ENCODE peak calls at places on chromosomes 1 and 21, in four cellular contexts. E is K562, J is GM12878, Y is H1. T is an unnamed sample.

GRCh38 chr1:59298710-59299346 is 1.9 kb downstream of the FGGY start:
- DNase-seq in J (no peak), E (no peak), Y (no peak), T (peak)

GRCh38 chr21:36640260-36641244 is 58.4 kb upstream of the SIM2 start:
- DNase-seq in J (no peak), E (no peak), Y (no peak), T (no peak)

GRCh38 chr1:233409540-233409939 is 82.0 kb downstream of the MAP3K21 start:
- DNase-seq in Y (no peak), E (no peak), J (no peak), T (no peak)

GRCh38 chr1:55060133-55060999 is 21.0 kb downstream of the PCSK9 start:
- DNase-seq in J (peak), Y (no peak), E (no peak), T (no peak)

GRCh38 chr1:213166868-213167267 is 115.8 kb downstream of the RPS6KC1 start:
- DNase-seq in J (no peak), E (peak), Y (no peak), T (no peak)

GRCh38 chr1:24540906-24541710 is 14.8 kb upstream of the NCMAP start:
- DNase-seq in E (no peak), J (no peak), Y (no peak), T (peak)

GRCh38 chr1:224259986-224260385 is 70.0 kb downstream of the NVL start:
- DNase-seq in E (no peak), J (no peak), Y (no peak), T (no peak)

GRCh38 chr1:15413563-15414449 is 4.1 kb downstream of the EFHD2 start:
- DNase-seq in J (no peak), E (no peak), Y (no peak), T (no peak)

GRCh38 chr1:75265792-75266191 is 131.6 kb downstream of the LHX8 start:
- DNase-seq in J (peak), E (peak), Y (no peak), T (peak)
- TF ChIP-seq HDAC2 in J (no peak), E (no peak), Y (no peak), T (no peak)

DNA sequence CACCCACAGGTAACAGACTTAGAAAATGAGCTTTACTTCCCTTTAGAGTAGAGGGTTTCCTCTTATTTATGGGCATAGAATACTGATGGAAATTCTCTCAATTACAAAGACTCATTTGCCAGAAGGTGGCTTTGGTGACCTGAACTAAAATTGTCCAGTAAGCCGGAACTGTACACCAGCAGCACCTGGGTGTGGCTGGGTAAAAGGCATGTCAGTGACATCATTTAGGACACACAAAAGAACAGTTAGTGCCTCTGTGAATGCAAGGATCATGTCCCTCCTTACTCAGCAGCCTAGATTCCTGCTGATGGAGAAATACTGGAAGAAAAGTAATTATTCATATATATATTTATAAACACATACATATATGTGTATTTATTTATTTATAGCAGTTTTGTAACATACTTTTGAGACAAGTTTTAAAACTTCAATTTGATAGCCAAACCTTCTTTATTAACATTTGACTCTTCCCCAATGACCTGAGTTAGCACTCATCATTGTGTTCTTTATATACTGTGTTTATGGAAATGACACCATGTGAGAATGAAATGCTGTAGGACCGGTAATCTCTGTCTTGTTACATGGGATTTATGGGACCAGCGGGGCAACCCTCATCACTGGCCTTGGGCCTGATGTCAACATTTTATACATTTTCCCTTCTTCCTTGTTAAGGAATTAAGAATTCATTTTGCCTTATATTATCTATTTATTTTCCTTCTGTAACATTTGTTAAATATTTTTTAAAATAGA is 274.4 kb downstream of the BRINP2 start:
- DNase-seq in E (no peak), Y (no peak), J (no peak), T (no peak)
- TF ChIP-seq SIN3A in E (no peak), Y (no peak), J (no peak), T (no peak)

GRCh38 chr1:196155586-196155985 is 452.7 kb downstream of the KCNT2 start:
- DNase-seq in Y (no peak), E (no peak), J (no peak), T (no peak)

GRCh38 chr1:196147530-196147929 is 460.7 kb downstream of the KCNT2 start:
- DNase-seq in J (no peak), E (no peak), Y (no peak), T (no peak)

GRCh38 chr1:196152975-196153374 is 455.3 kb downstream of the KCNT2 start:
- DNase-seq in J (no peak), E (no peak), Y (no peak), T (no peak)

GRCh38 chr1:196148367-196148970 is 459.8 kb downstream of the KCNT2 start:
- DNase-seq in J (no peak), E (peak), Y (no peak), T (peak)

GRCh38 chr1:196152086-196152485 is 456.2 kb downstream of the KCNT2 start:
- DNase-seq in Y (no peak), J (no peak), E (peak), T (no peak)
- TF ChIP-seq HDAC2 in Y (no peak), J (no peak), E (no peak), T (no peak)

DNA sequence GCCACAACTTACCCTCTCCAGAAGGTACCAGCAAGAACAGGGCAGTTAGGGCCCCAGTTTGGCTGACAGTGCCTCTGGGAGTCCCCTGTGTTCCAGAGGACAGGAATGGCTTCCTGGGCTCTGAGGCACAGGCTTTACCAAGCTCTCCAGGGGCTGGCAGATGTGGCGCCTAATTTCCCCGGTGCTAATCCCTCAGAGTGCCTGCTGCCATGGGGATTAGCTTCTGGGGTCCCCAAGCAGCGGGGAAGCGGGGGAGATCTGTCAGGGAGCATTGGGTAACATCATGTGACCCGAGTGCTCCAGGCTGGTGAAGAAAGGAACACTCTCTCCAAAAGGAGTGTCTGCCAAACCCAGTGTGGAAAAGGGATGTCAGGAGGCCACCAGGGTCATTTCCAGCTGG is at the start of gene LACTBL1:
- DNase-seq in E (no peak), J (no peak), Y (no peak), T (no peak)
- TF ChIP-seq SIN3A in E (no peak), J (no peak), Y (no peak), T (no peak)

GRCh38 chr1:202858306-202858705 is 30.6 kb downstream of the RABIF start:
- DNase-seq in J (no peak), E (no peak), Y (no peak), T (no peak)

GRCh38 chr1:202862672-202863560 is 26.0 kb downstream of the RABIF start:
- DNase-seq in E (no peak), Y (no peak), J (no peak), T (peak)

GRCh38 chr1:202861420-202862121 is 27.4 kb downstream of the RABIF start:
- DNase-seq in Y (peak), E (peak), J (no peak), T (peak)

GRCh38 chr1:202858789-202859414 is 30.0 kb downstream of the RABIF start:
- DNase-seq in Y (no peak), J (no peak), E (no peak), T (no peak)

DNA sequence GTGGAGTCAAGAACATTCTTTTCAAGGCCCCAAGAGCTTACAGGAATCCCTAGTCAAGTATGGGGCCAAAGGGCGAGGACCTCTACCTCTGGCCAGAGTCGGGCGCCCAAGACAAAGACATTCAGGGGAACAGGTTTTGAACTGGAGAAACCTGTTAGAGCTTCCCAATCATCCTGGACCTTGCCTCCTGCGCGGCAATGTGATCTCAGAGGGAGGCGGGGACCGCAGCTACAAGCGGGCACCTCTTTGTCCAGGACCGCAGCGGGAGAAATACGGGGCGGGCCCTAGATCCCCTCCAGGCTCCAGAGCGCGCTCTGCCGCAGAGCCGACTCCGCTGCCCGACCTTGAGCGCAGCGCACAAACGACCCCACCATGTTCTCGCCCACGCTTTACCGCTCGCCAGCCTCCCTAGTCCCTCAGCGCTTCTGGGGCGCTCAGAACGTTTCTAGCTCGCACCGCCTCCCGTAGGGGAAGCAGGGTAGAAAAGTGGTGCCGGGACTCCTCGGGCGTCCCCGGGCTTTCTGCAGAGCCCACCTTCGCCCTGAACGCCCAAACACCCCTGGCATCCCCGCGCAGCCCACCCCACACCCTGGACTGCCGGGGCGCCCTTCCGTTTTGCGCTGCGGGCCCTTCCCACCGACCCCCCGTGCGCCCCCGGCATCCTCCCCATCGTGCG is 28.1 kb downstream of the RABIF start:
- DNase-seq in E (peak), J (no peak), Y (peak), T (peak)
- TF ChIP-seq HDAC2 in E (no peak), J (no peak), Y (no peak), T (no peak)

DNA sequence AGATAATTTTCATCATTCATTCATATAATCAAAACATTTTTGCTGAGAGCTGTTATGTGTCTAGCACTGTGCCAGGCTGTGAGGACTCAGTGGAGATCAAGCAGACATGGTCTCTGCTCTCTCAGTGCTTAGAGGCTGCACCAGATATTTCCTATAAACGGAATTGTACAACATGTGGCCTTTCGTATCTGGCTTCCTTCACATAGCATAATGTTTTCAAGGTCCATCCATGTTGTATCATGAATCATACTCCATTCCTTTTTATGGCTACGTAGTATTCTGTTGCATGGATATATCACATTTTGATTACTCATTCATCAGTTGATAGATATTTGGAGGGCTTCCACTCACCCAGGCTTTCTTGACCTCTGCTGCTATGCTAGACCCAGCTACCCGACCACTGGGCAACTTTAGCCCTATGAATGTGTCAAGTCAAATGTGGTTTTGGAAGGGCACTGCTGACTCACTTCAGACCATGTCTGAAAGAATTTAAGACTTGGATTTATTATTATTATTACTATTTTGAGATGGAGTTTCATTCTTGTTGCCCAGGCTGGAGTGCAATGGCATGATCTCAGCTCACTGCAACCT is 18.5 kb downstream of the NCF2 start:
- DNase-seq in J (no peak), E (no peak), Y (no peak), T (no peak)
- TF ChIP-seq SIN3A in J (no peak), E (no peak), Y (no peak), T (no peak)